ENCODE peak calls at places on chromosomes 6 and 20, in eight cellular contexts. T, L, O, W, P, Q, Y and H are unnamed samples. For H3K4me1, the result is how much of the 10 kb centered on the place peaks cover.

GRCh38 chr6:45703041-45703739 is 312.5 kb downstream of the CLIC5 start:
- DNase-seq in Q (no peak), W (no peak), O (no peak), Y (no peak), P (peak), T (no peak), L (no peak), H (no peak)

GRCh38 chr20:20637998-20638397 is 74.4 kb downstream of the RALGAPA2 start:
- DNase-seq in Y (no peak), P (no peak), L (no peak), T (no peak), O (no peak), W (no peak), Q (no peak), H (no peak)

GRCh38 chr6:5471044-5471443 is 209.7 kb downstream of the FARS2 start:
- DNase-seq in W (peak), T (peak), Y (peak), P (peak), Q (no peak), O (peak), L (peak), H (no peak)

GRCh38 chr20:59082981-59083380 is 40.4 kb upstream of the PRELID3B start:
- DNase-seq in Y (no peak), P (peak), O (no peak), Q (no peak), T (no peak), L (no peak), W (no peak), H (peak)

GRCh38 chr6:132414761-132415160 is 13.5 kb upstream of the MOXD1 start:
- DNase-seq in W (no peak), Q (no peak), L (no peak), Y (no peak), P (no peak), T (no peak), O (peak), H (no peak)

GRCh38 chr20:46994341-46994740 is 99.7 kb downstream of the EYA2 start:
- DNase-seq in W (no peak), Y (peak), L (no peak), P (no peak), Q (no peak), T (no peak), O (no peak), H (no peak)

GRCh38 chr20:50848341-50848808 is 53.5 kb downstream of the BCAS4 start:
- DNase-seq in Q (peak), L (no peak), O (no peak), T (no peak), P (no peak), Y (peak), W (peak), H (no peak)

GRCh38 chr6:50091641-50092040 is 41.9 kb upstream of the DEFB112 start:
- DNase-seq in O (no peak), Q (no peak), W (no peak), L (no peak), P (no peak), Y (no peak), T (no peak), H (no peak)

GRCh38 chr6:10314163-10314955 is 100.5 kb downstream of the TFAP2A start:
- DNase-seq in Q (no peak), W (no peak), Y (no peak), L (no peak), O (no peak), P (no peak), T (no peak), H (no peak)

GRCh38 chr6:144033816-144034540 is 25.9 kb upstream of the PLAGL1 start:
- DNase-seq in O (no peak), Q (no peak), Y (no peak), W (no peak), L (no peak), P (peak), T (no peak), H (no peak)

GRCh38 chr6:47343631-47344421 is 34.1 kb upstream of the TNFRSF21 start:
- DNase-seq in L (no peak), W (no peak), Q (no peak), T (no peak), O (no peak), P (no peak), Y (no peak), H (no peak)

GRCh38 chr6:89536230-89536629 is 102.3 kb downstream of the LYRM2 start:
- DNase-seq in O (no peak), P (no peak), T (no peak), L (no peak), Y (no peak), W (no peak), Q (no peak), H (peak)

GRCh38 chr6:33771342-33772113 is 17.4 kb downstream of the LEMD2 start:
- DNase-seq in P (peak), O (peak), Y (peak), T (peak), W (peak), L (peak), Q (peak), H (no peak)

GRCh38 chr6:170289108-170289931 is 1.6 kb downstream of the DLL1 start:
- DNase-seq in P (no peak), O (no peak), T (peak), Y (no peak), W (no peak), Q (peak), L (no peak), H (peak)

GRCh38 chr6:30100585-30101422 is 12.1 kb downstream of the TRIM31 start:
- DNase-seq in P (no peak), Q (peak), W (peak), O (peak), L (peak), T (peak), Y (no peak), H (peak)

GRCh38 chr6:11292291-11292552 is 59.8 kb upstream of the NEDD9 start:
- DNase-seq in W (no peak), Q (no peak), T (no peak), Y (no peak), L (no peak), P (no peak), O (no peak), H (no peak)

GRCh38 chr6:159104163-159104885 is 59.5 kb upstream of the TAGAP start:
- DNase-seq in T (peak), L (peak), Y (peak), O (peak), W (peak), Q (peak), P (peak), H (peak)
- H3K4me1 ChIP-seq in T (under half), L (under half), Y (half or more), O (under half), W (under half), Q (under half), P (under half), H (under half)

GRCh38 chr20:49586967-49587587 is 19.1 kb upstream of the PTGIS start:
- DNase-seq in T (no peak), Y (no peak), P (no peak), W (no peak), O (no peak), L (no peak), Q (no peak), H (no peak)
- H3K4me1 ChIP-seq in T (under half), Y (under half), P (under half), W (under half), O (half or more), L (under half), Q (under half), H (under half)

DNA sequence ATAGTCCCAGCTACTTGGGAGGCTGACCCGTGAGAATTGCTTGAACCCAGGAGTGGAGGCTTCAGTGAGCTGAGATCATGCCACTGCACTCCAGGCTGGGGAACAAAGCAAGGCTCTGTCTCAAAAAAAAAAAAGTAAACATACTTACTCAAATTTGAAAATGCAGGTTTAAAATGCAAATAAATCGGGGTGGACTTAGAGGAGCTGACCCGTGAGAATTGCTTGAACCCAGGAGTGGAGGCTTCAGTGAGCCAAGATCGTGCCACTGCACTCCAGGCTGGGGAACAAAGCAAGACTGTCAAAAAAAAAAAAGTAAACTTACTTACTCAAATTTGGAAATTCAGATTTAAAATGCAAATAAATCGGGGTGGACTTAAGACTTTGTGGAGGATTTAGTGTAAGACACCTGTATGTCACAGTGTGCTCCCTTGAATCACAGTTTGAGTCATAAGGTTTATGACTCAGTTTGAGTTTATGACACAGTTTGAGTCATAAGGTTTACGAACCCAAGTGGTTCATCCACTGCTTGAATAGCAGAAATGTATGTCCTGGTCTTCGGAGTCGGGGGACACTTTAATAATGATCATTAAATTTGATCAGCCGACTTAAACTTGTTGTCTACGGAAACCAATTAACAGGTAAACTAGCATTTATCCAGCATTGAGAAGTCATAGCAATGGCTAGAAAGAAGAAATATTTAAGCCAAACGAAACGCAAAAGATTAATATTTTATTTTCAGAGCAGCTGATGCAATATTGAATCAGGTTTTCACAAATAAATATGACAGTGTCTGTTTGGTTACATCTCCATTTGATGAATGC is 6.8 kb upstream of the MRPS10 start:
- DNase-seq in Q (no peak), Y (no peak), T (no peak), P (peak), L (no peak), O (no peak), W (no peak), H (peak)
- H3K4me1 ChIP-seq in Q (under half), Y (under half), T (under half), P (under half), L (under half), O (under half), W (under half), H (under half)

DNA sequence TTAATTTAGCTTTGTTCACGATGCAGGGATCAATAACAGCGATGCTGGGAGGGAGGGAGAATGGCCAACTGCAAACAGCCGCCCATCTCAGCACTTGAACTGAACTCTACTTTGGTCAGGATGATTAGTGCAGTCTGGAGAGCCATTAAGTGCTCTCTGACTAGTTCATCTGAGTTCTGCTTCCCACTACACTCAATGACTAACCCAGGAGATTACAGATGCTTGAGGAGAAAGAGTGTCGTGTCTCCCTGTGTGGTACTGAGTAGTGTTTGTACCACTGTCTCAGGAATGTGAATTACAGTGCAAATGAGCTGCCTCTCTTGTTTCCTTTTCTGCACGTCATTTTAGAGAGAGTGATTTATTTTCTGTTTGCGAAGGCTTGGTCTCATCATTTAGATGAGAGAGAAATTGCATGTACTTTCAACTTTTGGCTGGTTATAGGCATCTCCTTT is 23.5 kb downstream of the CARMIL1 start:
- DNase-seq in T (no peak), W (peak), P (peak), L (no peak), Y (no peak), O (no peak), Q (no peak), H (no peak)
- H3K4me1 ChIP-seq in T (under half), W (under half), P (under half), L (under half), Y (half or more), O (half or more), Q (under half), H (under half)

DNA sequence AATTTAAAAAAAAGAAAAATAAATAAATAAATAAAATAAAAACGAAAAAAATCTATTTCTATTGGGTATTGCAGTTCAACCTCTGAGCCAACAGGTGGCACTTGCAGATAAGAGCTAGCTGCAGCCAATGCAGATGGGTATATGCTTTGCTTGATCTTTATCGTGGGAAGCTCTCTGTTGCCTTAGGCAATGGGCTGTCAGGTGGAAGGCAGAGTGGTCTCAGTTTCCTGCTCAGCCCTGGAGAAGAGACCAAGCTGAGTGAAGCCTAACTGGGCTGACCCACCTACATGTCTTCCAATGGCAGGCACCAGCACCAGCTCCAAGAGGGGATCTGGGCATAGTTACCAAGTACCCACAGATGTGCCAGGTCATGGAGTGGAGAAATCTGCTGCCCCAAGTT is 95.0 kb downstream of the AK9 start:
- DNase-seq in L (no peak), O (no peak), T (no peak), Q (no peak), W (no peak), Y (peak), P (peak), H (no peak)
- H3K4me1 ChIP-seq in L (under half), O (under half), T (under half), Q (under half), W (under half), Y (under half), P (under half), H (under half)

DNA sequence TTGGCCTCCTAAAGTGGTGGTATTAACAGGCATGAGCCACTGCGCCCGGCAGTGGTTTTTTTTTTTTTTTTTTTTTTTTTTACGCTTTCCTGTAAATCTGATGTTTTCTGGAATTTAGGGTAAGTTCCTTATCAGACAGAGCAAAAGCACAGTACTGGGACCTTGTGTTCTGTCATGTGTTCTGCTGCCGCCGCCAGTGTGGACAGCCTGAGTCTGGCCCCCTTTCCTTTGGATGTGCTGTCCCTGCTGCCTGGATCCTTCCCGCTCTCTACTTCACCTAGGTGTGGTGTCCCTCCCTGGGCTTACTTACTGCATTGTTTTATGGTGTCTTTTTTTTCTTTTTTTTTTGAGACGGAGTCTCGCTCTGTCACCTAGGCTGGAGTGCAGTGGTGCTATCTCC is 11.7 kb downstream of the DNMT3B start:
- DNase-seq in T (peak), W (no peak), O (no peak), L (no peak), Y (no peak), Q (no peak), P (no peak), H (no peak)
- H3K4me1 ChIP-seq in T (under half), W (under half), O (under half), L (under half), Y (under half), Q (under half), P (under half), H (under half)

GRCh38 chr6:17494177-17494576 is 100.8 kb downstream of the CAP2 start:
- DNase-seq in W (no peak), O (no peak), Y (no peak), Q (no peak), T (no peak), L (no peak), P (peak), H (no peak)

GRCh38 chr6:17493286-17493685 is 99.9 kb downstream of the CAP2 start:
- DNase-seq in Y (no peak), W (no peak), P (peak), Q (no peak), O (no peak), L (no peak), T (no peak), H (no peak)

GRCh38 chr6:17492350-17492749 is 99.0 kb downstream of the CAP2 start:
- DNase-seq in O (no peak), Y (no peak), Q (peak), T (no peak), W (no peak), P (no peak), L (peak), H (no peak)

GRCh38 chr6:17490724-17491123 is 97.3 kb downstream of the CAP2 start:
- DNase-seq in T (no peak), W (no peak), P (no peak), Y (no peak), Q (no peak), L (no peak), O (no peak), H (no peak)

GRCh38 chr6:17491416-17492142 is 98.2 kb downstream of the CAP2 start:
- DNase-seq in Y (no peak), O (no peak), P (no peak), T (peak), Q (no peak), L (no peak), W (no peak), H (no peak)
- H3K4me1 ChIP-seq in Y (under half), O (under half), P (under half), T (under half), Q (under half), L (under half), W (under half), H (under half)